ENCODE peak calls at places on chromosome 5, in ten cellular contexts. One of them, this sample, is unnamed.
A peak's percentile ranks its signal among the peaks of the same experiment; 100 is the strongest.

GRCh38 chr5:61953913-61954312 is 352.1 kb upstream of the KIF2A start:
- DNase-seq in Peyer's patch: no peak
- DNase-seq in Panc1: no peak
- DNase-seq in aorta: no peak
- DNase-seq in left lung: no peak
- DNase-seq in A549: no peak
- DNase-seq in fibroblast of lung: no peak
- DNase-seq in Karpas-422: no peak
- DNase-seq in stomach: no peak
- DNase-seq in cardiac muscle cell: no peak
- DNase-seq in this sample: no peak

GRCh38 chr5:127957701-127958190 is 125.8 kb upstream of the SLC12A2 start:
- DNase-seq in Peyer's patch: no peak
- DNase-seq in Panc1: no peak
- DNase-seq in aorta: no peak
- DNase-seq in left lung: no peak
- DNase-seq in A549: no peak
- DNase-seq in fibroblast of lung: no peak
- DNase-seq in Karpas-422: no peak
- DNase-seq in stomach: no peak
- DNase-seq in cardiac muscle cell: no peak
- DNase-seq in this sample: no peak

GRCh38 chr5:149674686-149675085 is 55.4 kb upstream of the PPARGC1B start:
- DNase-seq in Peyer's patch: no peak
- DNase-seq in Panc1: no peak
- DNase-seq in aorta: no peak
- DNase-seq in left lung: no peak
- DNase-seq in A549: no peak
- DNase-seq in fibroblast of lung: no peak
- DNase-seq in Karpas-422: no peak
- DNase-seq in stomach: no peak
- DNase-seq in cardiac muscle cell: no peak
- DNase-seq in this sample: no peak

GRCh38 chr5:59863777-59864176 is 29.7 kb downstream of the PDE4D start:
- DNase-seq in Peyer's patch: no peak
- DNase-seq in Panc1: no peak
- DNase-seq in aorta: no peak
- DNase-seq in left lung: no peak
- DNase-seq in A549: no peak
- DNase-seq in fibroblast of lung: no peak
- DNase-seq in Karpas-422: no peak
- DNase-seq in stomach: no peak
- DNase-seq in cardiac muscle cell: no peak
- DNase-seq in this sample: no peak

GRCh38 chr5:1782385-1783213 is 17.0 kb downstream of the MRPL36 start:
- DNase-seq in Peyer's patch: no peak
- DNase-seq in Panc1: no peak
- DNase-seq in aorta: peak; percentile 22
- DNase-seq in left lung: no peak
- DNase-seq in A549: no peak
- DNase-seq in fibroblast of lung: no peak
- DNase-seq in Karpas-422: peak; percentile 94
- DNase-seq in stomach: no peak
- DNase-seq in cardiac muscle cell: no peak
- DNase-seq in this sample: no peak

GRCh38 chr5:150454492-150455229 is 5.1 kb upstream of the RPS14 start:
- DNase-seq in Peyer's patch: no peak
- DNase-seq in Panc1: no peak
- DNase-seq in aorta: no peak
- DNase-seq in left lung: no peak
- DNase-seq in A549: no peak
- DNase-seq in fibroblast of lung: no peak
- DNase-seq in Karpas-422: peak; percentile 43
- DNase-seq in stomach: no peak
- DNase-seq in cardiac muscle cell: no peak
- DNase-seq in this sample: no peak

GRCh38 chr5:86864022-86864421 is 246.3 kb downstream of the COX7C start:
- DNase-seq in Peyer's patch: no peak
- DNase-seq in Panc1: no peak
- DNase-seq in aorta: no peak
- DNase-seq in left lung: no peak
- DNase-seq in A549: no peak
- DNase-seq in fibroblast of lung: no peak
- DNase-seq in Karpas-422: no peak
- DNase-seq in stomach: no peak
- DNase-seq in cardiac muscle cell: no peak
- DNase-seq in this sample: no peak

GRCh38 chr5:56737002-56737621 is 78.2 kb upstream of the MAP3K1 start:
- DNase-seq in Peyer's patch: no peak
- DNase-seq in Panc1: no peak
- DNase-seq in aorta: no peak
- DNase-seq in left lung: no peak
- DNase-seq in A549: no peak
- DNase-seq in fibroblast of lung: peak; percentile 15
- DNase-seq in Karpas-422: peak; percentile 59
- DNase-seq in stomach: no peak
- DNase-seq in cardiac muscle cell: peak; percentile 15
- DNase-seq in this sample: no peak

GRCh38 chr5:163915481-163915961 is 410.1 kb downstream of the MAT2B start:
- DNase-seq in Peyer's patch: peak; percentile 61
- DNase-seq in Panc1: no peak
- DNase-seq in aorta: no peak
- DNase-seq in left lung: no peak
- DNase-seq in A549: no peak
- DNase-seq in fibroblast of lung: peak; percentile 54
- DNase-seq in Karpas-422: peak; percentile 88
- DNase-seq in stomach: no peak
- DNase-seq in cardiac muscle cell: peak; percentile 23
- DNase-seq in this sample: peak; percentile 50

GRCh38 chr5:177098103-177098771 is 11.5 kb downstream of the FGFR4 start:
- DNase-seq in Peyer's patch: no peak
- DNase-seq in Panc1: no peak
- DNase-seq in aorta: no peak
- DNase-seq in left lung: no peak
- DNase-seq in A549: no peak
- DNase-seq in fibroblast of lung: peak; percentile 92
- DNase-seq in Karpas-422: no peak
- DNase-seq in stomach: no peak
- DNase-seq in cardiac muscle cell: peak; percentile 31
- DNase-seq in this sample: no peak

GRCh38 chr5:113761594-113761993 is 248.1 kb downstream of the YTHDC2 start:
- DNase-seq in Peyer's patch: no peak
- DNase-seq in Panc1: no peak
- DNase-seq in aorta: no peak
- DNase-seq in left lung: no peak
- DNase-seq in A549: no peak
- DNase-seq in fibroblast of lung: no peak
- DNase-seq in Karpas-422: no peak
- DNase-seq in stomach: no peak
- DNase-seq in cardiac muscle cell: no peak
- DNase-seq in this sample: no peak

GRCh38 chr5:149990518-149991376 is 9.7 kb downstream of the TIGD6 start:
- DNase-seq in Peyer's patch: peak; percentile 70
- DNase-seq in Panc1: peak; percentile 82
- DNase-seq in aorta: peak; percentile 79
- DNase-seq in left lung: peak; percentile 61
- DNase-seq in A549: peak; percentile 82
- DNase-seq in fibroblast of lung: peak; percentile 77
- DNase-seq in Karpas-422: peak; percentile 88
- DNase-seq in stomach: peak; percentile 81
- DNase-seq in cardiac muscle cell: peak; percentile 81
- DNase-seq in this sample: no peak

GRCh38 chr5:177147239-177147638 is 13.7 kb downstream of the NSD1 start:
- DNase-seq in Peyer's patch: peak; percentile 16
- DNase-seq in Panc1: no peak
- DNase-seq in aorta: peak; percentile 54
- DNase-seq in left lung: no peak
- DNase-seq in A549: no peak
- DNase-seq in fibroblast of lung: peak; percentile 54
- DNase-seq in Karpas-422: no peak
- DNase-seq in stomach: no peak
- DNase-seq in cardiac muscle cell: peak; percentile 22
- DNase-seq in this sample: no peak

GRCh38 chr5:7047862-7048261 is 334.6 kb downstream of the TENT4A start:
- DNase-seq in Peyer's patch: no peak
- DNase-seq in Panc1: no peak
- DNase-seq in aorta: no peak
- DNase-seq in left lung: no peak
- DNase-seq in A549: no peak
- DNase-seq in fibroblast of lung: no peak
- DNase-seq in Karpas-422: no peak
- DNase-seq in stomach: peak; percentile 66
- DNase-seq in cardiac muscle cell: no peak
- DNase-seq in this sample: no peak

GRCh38 chr5:139676406-139676805 is 28.3 kb downstream of the CXXC5 start:
- DNase-seq in Peyer's patch: no peak
- DNase-seq in Panc1: no peak
- DNase-seq in aorta: no peak
- DNase-seq in left lung: no peak
- DNase-seq in A549: no peak
- DNase-seq in fibroblast of lung: no peak
- DNase-seq in Karpas-422: no peak
- DNase-seq in stomach: no peak
- DNase-seq in cardiac muscle cell: no peak
- DNase-seq in this sample: no peak
- H3K4me1 ChIP-seq in Peyer's patch: peaks cover 7% of the 10 kb centered on the region
- H3K4me1 ChIP-seq in Panc1: peaks cover 74% of the 10 kb centered on the region
- H3K4me1 ChIP-seq in aorta: no peaks in the 10 kb centered on the region
- H3K4me1 ChIP-seq in left lung: peaks cover 7% of the 10 kb centered on the region
- H3K4me1 ChIP-seq in A549: peaks cover 20% of the 10 kb centered on the region
- H3K4me1 ChIP-seq in fibroblast of lung: peaks cover 6% of the 10 kb centered on the region
- H3K4me1 ChIP-seq in Karpas-422: no peaks in the 10 kb centered on the region
- H3K4me1 ChIP-seq in stomach: peaks cover 66% of the 10 kb centered on the region
- H3K4me1 ChIP-seq in cardiac muscle cell: peaks cover 28% of the 10 kb centered on the region
- H3K4me1 ChIP-seq in this sample: peaks cover 21% of the 10 kb centered on the region

DNA sequence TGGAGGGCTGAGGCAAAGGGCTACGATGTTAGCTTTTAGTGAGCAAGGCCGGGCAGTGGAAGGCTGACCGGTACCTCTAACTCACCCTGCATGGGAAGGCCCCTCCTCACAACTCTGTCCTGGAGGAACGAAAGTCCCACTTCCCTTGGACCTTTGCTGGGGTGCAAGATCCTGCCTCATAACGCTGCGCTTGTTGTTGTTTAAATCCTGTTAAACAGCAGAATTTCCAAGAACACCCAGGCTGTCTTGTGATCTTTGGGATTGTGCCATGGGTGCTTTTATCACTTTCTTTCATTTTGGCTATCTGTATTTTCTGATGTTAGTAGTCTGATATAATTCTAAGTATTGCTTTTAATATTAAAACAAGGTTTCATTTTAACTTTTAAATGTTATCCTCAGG is 75.2 kb downstream of the NREP start:
- DNase-seq in Peyer's patch: no peak
- DNase-seq in Panc1: no peak
- DNase-seq in aorta: no peak
- DNase-seq in left lung: no peak
- DNase-seq in A549: no peak
- DNase-seq in fibroblast of lung: peak; percentile 56
- DNase-seq in Karpas-422: peak; percentile 17
- DNase-seq in stomach: no peak
- DNase-seq in cardiac muscle cell: peak; percentile 64
- DNase-seq in this sample: no peak
- H3K27ac ChIP-seq in Peyer's patch: no peak overlapping the region
- H3K27ac ChIP-seq in Panc1: no peak overlapping the region
- H3K27ac ChIP-seq in aorta: no peak overlapping the region
- H3K27ac ChIP-seq in left lung: peak overlapping the region; percentile 10
- H3K27ac ChIP-seq in A549: peak overlapping the region; percentile 85
- H3K27ac ChIP-seq in fibroblast of lung: peak overlapping the region; percentile 82
- H3K27ac ChIP-seq in Karpas-422: no peak overlapping the region
- H3K27ac ChIP-seq in stomach: peak overlapping the region; percentile 78
- H3K27ac ChIP-seq in cardiac muscle cell: no peak overlapping the region
- H3K27ac ChIP-seq in this sample: no peak overlapping the region

GRCh38 chr5:179452356-179453230 is 97.8 kb upstream of the RUFY1 start:
- DNase-seq in Peyer's patch: no peak
- DNase-seq in Panc1: no peak
- DNase-seq in aorta: no peak
- DNase-seq in left lung: no peak
- DNase-seq in A549: no peak
- DNase-seq in fibroblast of lung: no peak
- DNase-seq in Karpas-422: peak; percentile 57
- DNase-seq in stomach: no peak
- DNase-seq in cardiac muscle cell: no peak
- DNase-seq in this sample: peak; percentile 49

GRCh38 chr5:179451813-179452196 is 98.5 kb upstream of the RUFY1 start:
- DNase-seq in Peyer's patch: no peak
- DNase-seq in Panc1: no peak
- DNase-seq in aorta: no peak
- DNase-seq in left lung: no peak
- DNase-seq in A549: no peak
- DNase-seq in fibroblast of lung: no peak
- DNase-seq in Karpas-422: no peak
- DNase-seq in stomach: no peak
- DNase-seq in cardiac muscle cell: no peak
- DNase-seq in this sample: peak; percentile 48

GRCh38 chr5:179453616-179454015 is 96.7 kb upstream of the RUFY1 start:
- DNase-seq in Peyer's patch: no peak
- DNase-seq in Panc1: no peak
- DNase-seq in aorta: no peak
- DNase-seq in left lung: no peak
- DNase-seq in A549: no peak
- DNase-seq in fibroblast of lung: no peak
- DNase-seq in Karpas-422: no peak
- DNase-seq in stomach: no peak
- DNase-seq in cardiac muscle cell: no peak
- DNase-seq in this sample: peak; percentile 36

GRCh38 chr5:179455320-179455719 is 95.0 kb upstream of the RUFY1 start:
- DNase-seq in Peyer's patch: no peak
- DNase-seq in Panc1: no peak
- DNase-seq in aorta: no peak
- DNase-seq in left lung: no peak
- DNase-seq in A549: no peak
- DNase-seq in fibroblast of lung: no peak
- DNase-seq in Karpas-422: no peak
- DNase-seq in stomach: no peak
- DNase-seq in cardiac muscle cell: no peak
- DNase-seq in this sample: peak; percentile 41

DNA sequence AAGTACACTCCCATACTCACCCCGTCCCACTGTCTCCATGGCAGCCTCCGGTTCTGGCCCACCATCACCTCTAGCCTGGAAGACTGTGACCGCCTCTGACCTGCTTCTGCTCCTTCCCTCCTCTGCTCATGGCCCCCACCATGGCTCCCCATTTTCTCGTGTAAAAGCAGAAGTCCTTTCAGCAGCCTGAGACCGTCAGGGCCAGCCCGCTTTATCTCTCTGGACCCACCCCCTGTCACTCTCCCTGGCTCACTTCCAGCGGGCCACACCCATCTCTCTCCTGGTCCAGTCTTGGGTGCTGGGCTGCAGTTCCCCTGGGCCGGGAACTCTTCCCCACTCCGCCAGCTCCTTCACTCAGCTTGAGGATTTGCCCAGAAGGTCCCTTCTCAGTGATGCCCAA is 96.0 kb upstream of the RUFY1 start:
- DNase-seq in Peyer's patch: no peak
- DNase-seq in Panc1: no peak
- DNase-seq in aorta: no peak
- DNase-seq in left lung: no peak
- DNase-seq in A549: no peak
- DNase-seq in fibroblast of lung: no peak
- DNase-seq in Karpas-422: no peak
- DNase-seq in stomach: no peak
- DNase-seq in cardiac muscle cell: no peak
- DNase-seq in this sample: no peak
- H3K9me3 ChIP-seq in Peyer's patch: no peaks in the 10 kb centered on the region
- H3K9me3 ChIP-seq in Panc1: no peaks in the 10 kb centered on the region
- H3K9me3 ChIP-seq in aorta: peaks cover 1% of the 10 kb centered on the region
- H3K9me3 ChIP-seq in left lung: peaks cover 17% of the 10 kb centered on the region
- H3K9me3 ChIP-seq in A549: peaks cover 19% of the 10 kb centered on the region
- H3K9me3 ChIP-seq in fibroblast of lung: no peaks in the 10 kb centered on the region
- H3K9me3 ChIP-seq in Karpas-422: no peaks in the 10 kb centered on the region
- H3K9me3 ChIP-seq in stomach: no peaks in the 10 kb centered on the region
- H3K9me3 ChIP-seq in cardiac muscle cell: no peaks in the 10 kb centered on the region
- H3K9me3 ChIP-seq in this sample: no peaks in the 10 kb centered on the region

GRCh38 chr5:119335261-119335677 is 20.6 kb upstream of the TNFAIP8 start:
- DNase-seq in Peyer's patch: no peak
- DNase-seq in Panc1: no peak
- DNase-seq in aorta: no peak
- DNase-seq in left lung: no peak
- DNase-seq in A549: no peak
- DNase-seq in fibroblast of lung: no peak
- DNase-seq in Karpas-422: no peak
- DNase-seq in stomach: no peak
- DNase-seq in cardiac muscle cell: no peak
- DNase-seq in this sample: no peak
- H3K4me1 ChIP-seq in Peyer's patch: peaks cover 35% of the 10 kb centered on the region
- H3K4me1 ChIP-seq in Panc1: no peaks in the 10 kb centered on the region
- H3K4me1 ChIP-seq in aorta: no peaks in the 10 kb centered on the region
- H3K4me1 ChIP-seq in left lung: no peaks in the 10 kb centered on the region
- H3K4me1 ChIP-seq in A549: peaks cover 37% of the 10 kb centered on the region
- H3K4me1 ChIP-seq in fibroblast of lung: peaks cover 2% of the 10 kb centered on the region
- H3K4me1 ChIP-seq in Karpas-422: peaks cover 86% of the 10 kb centered on the region
- H3K4me1 ChIP-seq in stomach: peaks cover 90% of the 10 kb centered on the region
- H3K4me1 ChIP-seq in cardiac muscle cell: peaks cover 40% of the 10 kb centered on the region
- H3K4me1 ChIP-seq in this sample: peaks cover 10% of the 10 kb centered on the region

This sample was measured in upper lobe of right lung.